ENCODE peak calls at places on chromosomes 11 and 22, in ten cellular contexts. Y is mesenchymal stem cell; S is NCI-H2029; G is astrocyte of the cerebellum; W is stomach; C is A172; P is GDM1; I is activated T-cell treated with anti-CD3 and anti-CD28 coated beads, Interleukin-2, amount 50 U/mL, for 4 hours; Z is iris pigment epithelial cell; E is activated naive CD4-positive, alpha-beta T cell treated with anti-CD3 and anti-CD28 coated beads for 36 hours. H is an unnamed sample.
A peak's percentile ranks its signal among the peaks of the same experiment; 100 is the strongest.

GRCh38 chr22:30607939-30608338 is 965 bp downstream of the TCN2 start:
- DNase-seq in Y (no peak), S (no peak), G (no peak), W (no peak), C (no peak), P (no peak), I (no peak), Z (no peak), E (no peak), H (no peak)

GRCh38 chr11:76243157-76243556 is 36.9 kb upstream of the WNT11 start:
- DNase-seq in Y (no peak), S (no peak), G (no peak), W (no peak), C (no peak), P (no peak), I (no peak), Z (no peak), E (no peak), H (no peak)

GRCh38 chr11:77171885-77172665 is 44.0 kb downstream of the MYO7A start:
- DNase-seq in Y (no peak), S (no peak), G (no peak), W (no peak), C (no peak), P (no peak), I (no peak), Z (no peak), E (no peak), H (no peak)

GRCh38 chr11:126307706-126308105 is 3.8 kb downstream of the DCPS start:
- DNase-seq in Y (peak; percentile 49), S (no peak), G (peak; percentile 53), W (no peak), C (no peak), P (peak; percentile 49), I (no peak), Z (peak; percentile 59), E (peak; percentile 49), H (no peak)

GRCh38 chr11:117900720-117901440 is 24.4 kb upstream of the FXYD6 start:
- DNase-seq in Y (no peak), S (no peak), G (no peak), W (no peak), C (no peak), P (no peak), I (no peak), Z (no peak), E (no peak), H (no peak)

GRCh38 chr11:85627332-85627997 is at the start of gene DLG2:
- DNase-seq in Y (peak; percentile 57), S (no peak), G (no peak), W (no peak), C (peak; percentile 32), P (no peak), I (no peak), Z (peak; percentile 27), E (peak; percentile 34), H (peak; percentile 35)

GRCh38 chr22:32987081-32987631 is 71.0 kb downstream of the SYN3 start:
- DNase-seq in Y (no peak), S (no peak), G (peak; percentile 2), W (no peak), C (no peak), P (no peak), I (no peak), Z (peak; percentile 20), E (no peak), H (no peak)

GRCh38 chr11:63020671-63021255 is 5.1 kb upstream of the SLC22A8 start:
- DNase-seq in Y (no peak), S (peak; percentile 26), G (no peak), W (no peak), C (no peak), P (no peak), I (no peak), Z (no peak), E (peak; percentile 51), H (peak; percentile 65)

GRCh38 chr11:45332486-45332934 is 46.4 kb upstream of the SYT13 start:
- DNase-seq in Y (peak; percentile 61), S (peak; percentile 81), G (peak; percentile 12), W (peak; percentile 45), C (peak; percentile 59), P (peak; percentile 3), I (peak; percentile 33), Z (peak; percentile 32), E (peak; percentile 47), H (peak; percentile 25)

GRCh38 chr22:33823552-33823951 is 96.7 kb downstream of the LARGE1 start:
- DNase-seq in Y (peak; percentile 98), S (no peak), G (no peak), W (no peak), C (peak; percentile 23), P (no peak), I (no peak), Z (no peak), E (no peak), H (no peak)

GRCh38 chr11:88414981-88415391 is 77.5 kb upstream of the CTSC start:
- DNase-seq in Y (peak; percentile 57), S (no peak), G (no peak), W (no peak), C (peak; percentile 43), P (peak; percentile 5), I (no peak), Z (peak; percentile 82), E (peak; percentile 45), H (peak; percentile 10)

GRCh38 chr22:50115693-50116092 is 25.9 kb downstream of the MOV10L1 start:
- DNase-seq in Y (no peak), S (no peak), G (no peak), W (no peak), C (peak; percentile 64), P (no peak), I (no peak), Z (peak; percentile 25), E (no peak), H (peak; percentile 54)

GRCh38 chr22:27638329-27639179 is 163.0 kb downstream of the MN1 start:
- DNase-seq in Y (no peak), S (no peak), G (no peak), W (no peak), C (no peak), P (no peak), I (no peak), Z (no peak), E (no peak), H (no peak)

GRCh38 chr11:77202941-77203900 is 75.2 kb downstream of the MYO7A start:
- DNase-seq in Y (no peak), S (no peak), G (no peak), W (peak; percentile 23), C (no peak), P (no peak), I (no peak), Z (no peak), E (no peak), H (no peak)

GRCh38 chr11:113831314-113831713 is 44.1 kb downstream of the USP28 start:
- DNase-seq in Y (no peak), S (no peak), G (no peak), W (no peak), C (no peak), P (no peak), I (no peak), Z (no peak), E (no peak), H (no peak)

GRCh38 chr11:69744435-69744834 is 30.7 kb downstream of the FGF4 start:
- DNase-seq in Y (peak; percentile 91), S (no peak), G (peak; percentile 73), W (no peak), C (peak; percentile 89), P (no peak), I (no peak), Z (peak; percentile 71), E (no peak), H (no peak)

GRCh38 chr22:49365191-49365837 is 462.4 kb downstream of the BRD1 start:
- DNase-seq in Y (no peak), S (no peak), G (no peak), W (no peak), C (no peak), P (no peak), I (no peak), Z (no peak), E (no peak), H (no peak)

GRCh38 chr11:97786961-97787360 is 1233.8 kb upstream of the CNTN5 start:
- DNase-seq in Y (no peak), S (no peak), G (no peak), W (no peak), C (no peak), P (no peak), I (no peak), Z (no peak), E (no peak), H (no peak)

GRCh38 chr22:11627436-11627797 is 3900.6 kb upstream of the OR11H1 start:
- DNase-seq in Y (no peak), S (no peak), G (no peak), W (no peak), C (no peak), P (no peak), I (no peak), Z (no peak), E (no peak), H (peak; percentile 5)

GRCh38 chr22:40826984-40827741 is 8.0 kb upstream of the SLC25A17 start:
- DNase-seq in Y (no peak), S (no peak), G (no peak), W (no peak), C (peak; percentile 4), P (no peak), I (no peak), Z (no peak), E (no peak), H (no peak)

GRCh38 chr11:121418625-121419114 is 33.4 kb upstream of the SORL1 start:
- DNase-seq in Y (no peak), S (no peak), G (no peak), W (no peak), C (no peak), P (no peak), I (no peak), Z (no peak), E (peak; percentile 68), H (peak; percentile 85)

GRCh38 chr11:112525844-112526590 is 265.4 kb upstream of the PLET1 start:
- DNase-seq in Y (peak; percentile 27), S (no peak), G (no peak), W (no peak), C (no peak), P (no peak), I (no peak), Z (no peak), E (no peak), H (no peak)

GRCh38 chr11:48055292-48056132 is 75.2 kb downstream of the PTPRJ start:
- DNase-seq in Y (peak; percentile 52), S (no peak), G (peak; percentile 97), W (peak; percentile 72), C (peak; percentile 51), P (peak; percentile 58), I (peak; percentile 12), Z (peak; percentile 77), E (peak; percentile 88), H (no peak)

GRCh38 chr11:130473056-130473794 is 24.8 kb downstream of the ADAMTS15 start:
- DNase-seq in Y (no peak), S (no peak), G (no peak), W (no peak), C (no peak), P (no peak), I (no peak), Z (no peak), E (no peak), H (no peak)

GRCh38 chr11:75182652-75183051 is 31.7 kb downstream of the SLCO2B1 start:
- DNase-seq in Y (no peak), S (no peak), G (no peak), W (no peak), C (no peak), P (no peak), I (no peak), Z (no peak), E (no peak), H (no peak)

GRCh38 chr11:64406221-64406946 is 47.4 kb downstream of the RPS6KA4 start:
- DNase-seq in Y (peak; percentile 11), S (no peak), G (no peak), W (no peak), C (no peak), P (no peak), I (no peak), Z (no peak), E (no peak), H (no peak)

GRCh38 chr11:108752297-108752751 is 87.5 kb downstream of the DDX10 start:
- DNase-seq in Y (no peak), S (no peak), G (no peak), W (no peak), C (no peak), P (no peak), I (no peak), Z (no peak), E (no peak), H (no peak)

GRCh38 chr11:86497310-86497709 is 122.6 kb downstream of the CCDC81 start:
- DNase-seq in Y (no peak), S (no peak), G (no peak), W (no peak), C (peak; percentile 66), P (no peak), I (no peak), Z (peak; percentile 74), E (no peak), H (no peak)